ENCODE peak calls at places on chromosomes 7 and 10, in five cellular contexts. J, A, U, P and Q are unnamed samples.
A peak's percentile ranks its signal among the peaks of the same experiment; 100 is the strongest.

GRCh38 chr10:11610855-11611247 is 599 bp downstream of the USP6NL start:
- DNase-seq in J (peak; percentile 66), A (peak; percentile 31), U (no peak), P (no peak), Q (peak; percentile 36)

GRCh38 chr7:100071018-100071723 is 10.4 kb downstream of the ZNF3 start:
- DNase-seq in A (no peak), P (no peak), J (no peak), U (no peak), Q (no peak)

GRCh38 chr10:120019568-120019967 is 127.0 kb downstream of the SEC23IP start:
- DNase-seq in U (no peak), P (no peak), A (no peak), J (no peak), Q (no peak)

GRCh38 chr7:38880035-38880434 is 29.0 kb downstream of the VPS41 start:
- DNase-seq in A (no peak), U (no peak), J (no peak), P (no peak), Q (no peak)

GRCh38 chr10:92914478-92915066 is 66.3 kb downstream of the EXOC6 start:
- DNase-seq in U (peak; percentile 51), A (peak; percentile 69), P (peak; percentile 66), J (peak; percentile 75), Q (no peak)

GRCh38 chr7:80488406-80488805 is 23.5 kb downstream of the GNAT3 start:
- DNase-seq in P (no peak), A (no peak), U (no peak), J (peak; percentile 64), Q (no peak)

GRCh38 chr7:156004265-156005201 is 192.3 kb upstream of the SHH start:
- DNase-seq in U (no peak), J (no peak), A (no peak), P (no peak), Q (no peak)

GRCh38 chr10:15718495-15719061 is 1.1 kb downstream of the ITGA8 start:
- DNase-seq in P (no peak), U (no peak), A (no peak), J (no peak), Q (no peak)

GRCh38 chr7:20470726-20471125 is 140.0 kb downstream of the ITGB8 start:
- DNase-seq in P (peak; percentile 14), J (no peak), A (no peak), U (no peak), Q (no peak)

GRCh38 chr10:103854687-103855423 is 521 bp downstream of the SH3PXD2A start:
- DNase-seq in J (peak; percentile 64), U (no peak), P (no peak), A (peak; percentile 40), Q (peak; percentile 77)

GRCh38 chr7:31488562-31489203 is 25.2 kb upstream of the ITPRID1 start:
- DNase-seq in J (peak; percentile 2), U (peak; percentile 48), P (peak; percentile 32), A (peak; percentile 32), Q (no peak)

GRCh38 chr7:2000153-2000687 is 232.5 kb downstream of the MAD1L1 start:
- DNase-seq in U (no peak), J (no peak), P (no peak), A (no peak), Q (no peak)

GRCh38 chr10:25933653-25934608 is at the start of gene MYO3A:
- DNase-seq in U (no peak), A (no peak), J (no peak), P (no peak), Q (no peak)

GRCh38 chr10:118977864-118978263 is 51.6 kb upstream of the NANOS1 start:
- DNase-seq in U (no peak), P (no peak), A (no peak), J (no peak), Q (no peak)

GRCh38 chr10:6721480-6721879 is 141.4 kb upstream of the PRKCQ start:
- DNase-seq in J (peak; percentile 99), A (no peak), P (no peak), U (no peak), Q (peak; percentile 41)

GRCh38 chr10:24642921-24643678 is 80.6 kb downstream of the ARHGAP21 start:
- DNase-seq in U (peak; percentile 55), P (peak; percentile 73), J (peak; percentile 88), A (peak; percentile 85), Q (no peak)

GRCh38 chr7:6032167-6032566 is 991 bp downstream of the ANKRD61 start:
- DNase-seq in A (no peak), P (no peak), U (no peak), J (no peak), Q (no peak)

GRCh38 chr10:104329754-104330153 is 8.5 kb downstream of the ITPRIP start:
- DNase-seq in J (peak; percentile 86), A (no peak), P (no peak), U (no peak), Q (no peak)

GRCh38 chr7:119594956-119595355 is 678.0 kb upstream of the KCND2 start:
- DNase-seq in U (no peak), P (peak; percentile 12), J (no peak), A (peak; percentile 60), Q (no peak)

GRCh38 chr7:133484135-133484534 is 231.3 kb downstream of the EXOC4 start:
- DNase-seq in J (no peak), A (no peak), U (no peak), P (no peak), Q (no peak)

GRCh38 chr10:52952391-52953079 is 180.0 kb upstream of the MBL2 start:
- DNase-seq in P (no peak), J (no peak), U (no peak), A (no peak), Q (no peak)

GRCh38 chr10:2014541-2014940 is 277.2 kb upstream of the ADARB2 start:
- DNase-seq in J (no peak), A (no peak), U (no peak), P (no peak), Q (no peak)

GRCh38 chr7:30983042-30983913 is 19.5 kb downstream of the GHRHR start:
- DNase-seq in U (peak; percentile 67), P (peak; percentile 79), J (peak; percentile 92), A (peak; percentile 91), Q (peak; percentile 90)

GRCh38 chr7:129047761-129048160 is 7.2 kb downstream of the TNPO3 start:
- DNase-seq in U (no peak), J (no peak), A (no peak), P (no peak), Q (no peak)

GRCh38 chr7:25619963-25620799 is 391.9 kb upstream of the NPVF start:
- DNase-seq in P (peak; percentile 68), U (no peak), A (peak; percentile 88), J (no peak), Q (no peak)

GRCh38 chr7:11213246-11213645 is 239.6 kb downstream of the PHF14 start:
- DNase-seq in P (no peak), A (no peak), U (no peak), J (no peak), Q (no peak)

GRCh38 chr10:36634916-36635315 is 490.5 kb upstream of the ANKRD30A start:
- DNase-seq in J (peak; percentile 16), P (no peak), A (no peak), U (no peak), Q (no peak)

GRCh38 chr7:56110611-56111010 is 4.3 kb upstream of the CHCHD2 start:
- DNase-seq in P (no peak), J (no peak), A (no peak), U (no peak), Q (no peak)

GRCh38 chr10:6275022-6275997 is 72.6 kb downstream of the PFKFB3 start:
- DNase-seq in P (peak; percentile 80), J (peak; percentile 97), U (peak; percentile 51), A (peak; percentile 14), Q (peak; percentile 96)

GRCh38 chr7:128347573-128348147 is 4.0 kb upstream of the RBM28 start:
- DNase-seq in A (peak; percentile 45), J (peak; percentile 79), U (no peak), P (peak; percentile 66), Q (peak; percentile 58)

GRCh38 chr10:6530211-6530840 is 49.8 kb downstream of the PRKCQ start:
- DNase-seq in U (no peak), P (no peak), J (no peak), A (no peak), Q (no peak)

GRCh38 chr7:90605055-90605454 is 8.9 kb downstream of the CDK14 start:
- DNase-seq in U (no peak), P (no peak), A (peak; percentile 96), J (no peak), Q (no peak)

GRCh38 chr7:20152511-20152910 is 64.7 kb downstream of the MACC1 start:
- DNase-seq in P (no peak), A (no peak), J (peak; percentile 12), U (no peak), Q (no peak)

GRCh38 chr10:82252081-82252480 is 377.1 kb downstream of the NRG3 start:
- DNase-seq in J (peak; percentile 54), U (no peak), P (no peak), A (no peak), Q (no peak)

GRCh38 chr10:130767116-130767730 is 544.3 kb downstream of the TCERG1L start:
- DNase-seq in J (no peak), U (no peak), A (no peak), P (no peak), Q (no peak)

GRCh38 chr10:34890931-34891330 is 75.8 kb upstream of the PARD3 start:
- DNase-seq in P (no peak), J (no peak), A (no peak), U (no peak), Q (no peak)

GRCh38 chr7:17019106-17019505 is 137.3 kb upstream of the AGR3 start:
- DNase-seq in A (no peak), P (no peak), J (peak; percentile 28), U (no peak), Q (no peak)